ENCODE peak calls at places on chromosomes 2 and 18, in five cellular contexts. S is NCI-H2081 treated with DMSO at 0.1 percent for 48 hours, C is T-cell, T is HFFc6, A is foreskin keratinocyte. R is an unnamed sample.

GRCh38 chr2:9385841-9386240 is 37.5 kb downstream of the ITGB1BP1 start:
- DNase-seq in S (no peak), C (no peak), T (no peak), A (no peak), R (no peak)

GRCh38 chr2:1787799-1788477 is 43.6 kb upstream of the PXDN start:
- DNase-seq in S (no peak), C (no peak), T (no peak), A (no peak), R (no peak)

GRCh38 chr2:233473386-233473791 is 93.2 kb downstream of the USP40 start:
- DNase-seq in S (no peak), C (no peak), T (no peak), A (no peak), R (no peak)

GRCh38 chr2:186325827-186326535 is 160.1 kb upstream of the ZC3H15 start:
- DNase-seq in S (no peak), C (no peak), T (no peak), A (peak), R (no peak)

GRCh38 chr18:23135679-23136325 is 517 bp downstream of the CABLES1 start:
- DNase-seq in S (no peak), C (peak), T (no peak), A (no peak), R (peak)

GRCh38 chr2:172927381-172928357 is 148.0 kb upstream of the MAP3K20 start:
- DNase-seq in S (no peak), C (no peak), T (peak), A (no peak), R (peak)

GRCh38 chr2:17800219-17800618 is 16.0 kb upstream of the MSGN1 start:
- DNase-seq in S (peak), C (no peak), T (peak), A (no peak), R (no peak)

GRCh38 chr2:16277117-16277516 is 336.8 kb downstream of the MYCN start:
- DNase-seq in S (no peak), C (no peak), T (no peak), A (no peak), R (no peak)

GRCh38 chr2:110752871-110753270 is 20.5 kb downstream of the ACOXL start:
- DNase-seq in S (no peak), C (no peak), T (no peak), A (no peak), R (no peak)

GRCh38 chr2:27069436-27069835 is 2.0 kb downstream of the OST4 start:
- DNase-seq in S (no peak), C (no peak), T (no peak), A (no peak), R (no peak)

GRCh38 chr2:38586926-38587325 is 15.8 kb downstream of the HNRNPLL start:
- DNase-seq in S (no peak), C (no peak), T (no peak), A (no peak), R (no peak)

GRCh38 chr2:102239344-102239743 is 52.5 kb downstream of the IL1RL2 start:
- DNase-seq in S (no peak), C (no peak), T (no peak), A (no peak), R (no peak)

GRCh38 chr2:51662187-51662586 is 630.3 kb upstream of the NRXN1 start:
- DNase-seq in S (no peak), C (no peak), T (no peak), A (no peak), R (no peak)

GRCh38 chr2:43474273-43474672 is 121.6 kb downstream of the THADA start:
- DNase-seq in S (no peak), C (no peak), T (no peak), A (no peak), R (no peak)

R was measured in GM03348.